ENCODE peak calls at places on chromosome 9, in nine cellular contexts. H is H7; Z is endothelial cell; L is HuH-7; R is KBM-7; G is left colon; K is mesothelial cell of epicardium; B is stimulated activated CD4-positive, alpha-beta T cell treated with anti-CD3 and anti-CD28 coated beads, Interleukin-2, amount 100 ng/mL, for 48 hours; X is hippocampal formation. T is an unnamed sample.

GRCh38 chr9:133619791-133620190 is 10.6 kb upstream of the FAM163B start:
- DNase-seq in L (no peak), Z (no peak), B (peak), R (peak), K (no peak), G (no peak), H (no peak), X (no peak), T (peak)

GRCh38 chr9:14272924-14273528 is 40.9 kb downstream of the NFIB start:
- DNase-seq in L (no peak), X (peak), G (no peak), H (no peak), B (no peak), K (no peak), R (no peak), Z (no peak), T (no peak)

GRCh38 chr9:36803951-36804350 is 230.1 kb downstream of the PAX5 start:
- DNase-seq in B (no peak), X (no peak), K (no peak), H (no peak), R (no peak), L (no peak), Z (no peak), G (no peak), T (no peak)

GRCh38 chr9:130996205-130996604 is 12.8 kb upstream of the LAMC3 start:
- DNase-seq in K (no peak), G (no peak), L (no peak), B (no peak), Z (no peak), X (no peak), R (no peak), H (no peak), T (no peak)

GRCh38 chr9:37104183-37104889 is 16.0 kb upstream of the ZCCHC7 start:
- DNase-seq in L (no peak), B (no peak), R (no peak), K (no peak), G (no peak), H (no peak), X (no peak), Z (no peak), T (no peak)

GRCh38 chr9:29691758-29692407 is 2118.6 kb upstream of the C9orf72 start:
- DNase-seq in X (no peak), K (no peak), R (peak), Z (peak), G (no peak), H (peak), B (no peak), L (peak), T (no peak)

GRCh38 chr9:98328141-98328540 is 72.7 kb upstream of the TBC1D2 start:
- DNase-seq in K (no peak), R (no peak), B (no peak), G (no peak), X (no peak), L (no peak), H (no peak), Z (no peak), T (no peak)

GRCh38 chr9:134296301-134297081 is 29.8 kb upstream of the RXRA start:
- DNase-seq in Z (no peak), G (no peak), H (peak), X (no peak), L (no peak), K (no peak), R (no peak), B (no peak), T (no peak)

GRCh38 chr9:72204062-72204461 is 54.8 kb downstream of the GDA start:
- DNase-seq in B (no peak), G (no peak), H (no peak), K (no peak), Z (no peak), L (no peak), R (no peak), X (no peak), T (no peak)

GRCh38 chr9:138103824-138104206 is 226.2 kb downstream of the CACNA1B start:
- DNase-seq in K (no peak), R (no peak), L (no peak), Z (no peak), B (no peak), H (peak), X (no peak), G (no peak), T (no peak)

GRCh38 chr9:105114956-105115728 is 129.3 kb upstream of the SLC44A1 start:
- DNase-seq in G (peak), B (no peak), Z (no peak), K (no peak), H (no peak), L (no peak), X (no peak), R (peak), T (peak)

GRCh38 chr9:14692918-14693861 is at the start of gene ZDHHC21:
- DNase-seq in L (peak), K (peak), G (peak), H (peak), R (peak), B (peak), X (no peak), Z (peak), T (peak)

GRCh38 chr9:34233691-34234090 is 54.8 kb downstream of the UBAP1 start:
- DNase-seq in L (no peak), Z (no peak), R (no peak), B (no peak), G (no peak), X (no peak), K (no peak), H (no peak), T (no peak)

GRCh38 chr9:79976501-79977444 is 405.0 kb downstream of the TLE4 start:
- DNase-seq in G (no peak), B (no peak), L (no peak), X (no peak), K (no peak), H (no peak), Z (no peak), R (no peak), T (no peak)

GRCh38 chr9:125593581-125593980 is 113.4 kb downstream of the MAPKAP1 start:
- DNase-seq in X (no peak), B (no peak), G (no peak), R (peak), H (no peak), L (no peak), Z (no peak), K (no peak), T (no peak)

GRCh38 chr9:101495810-101496209 is 37.8 kb upstream of the RNF20 start:
- DNase-seq in R (peak), G (no peak), Z (no peak), K (no peak), B (no peak), L (no peak), H (no peak), X (no peak), T (no peak)

GRCh38 chr9:71754151-71754550 is 14.2 kb downstream of the CEMIP2 start:
- DNase-seq in R (no peak), K (no peak), B (no peak), L (no peak), G (no peak), X (no peak), H (no peak), Z (no peak), T (no peak)

GRCh38 chr9:77997611-77998349 is 33.8 kb downstream of the GNAQ start:
- DNase-seq in Z (no peak), H (no peak), G (no peak), B (no peak), K (no peak), X (no peak), R (no peak), L (no peak), T (no peak)

GRCh38 chr9:34675048-34675714 is 12.7 kb upstream of the CCL27 start:
- DNase-seq in K (peak), Z (peak), B (peak), H (peak), G (peak), X (peak), R (peak), L (peak), T (peak)

GRCh38 chr9:127537014-127537413 is 75.1 kb upstream of the STXBP1 start:
- DNase-seq in K (no peak), H (peak), L (no peak), Z (no peak), X (no peak), B (no peak), R (no peak), G (no peak), T (no peak)

GRCh38 chr9:3479516-3480352 is 46.1 kb downstream of the RFX3 start:
- DNase-seq in G (no peak), X (no peak), K (no peak), L (no peak), H (no peak), Z (no peak), B (no peak), R (no peak), T (no peak)

GRCh38 chr9:127106493-127106855 is 16.0 kb downstream of the ANGPTL2 start:
- DNase-seq in B (no peak), K (no peak), Z (no peak), R (no peak), H (no peak), G (no peak), X (no peak), L (no peak), T (no peak)

GRCh38 chr9:111613436-111614040 is 14.1 kb upstream of the PTGR1 start:
- DNase-seq in X (no peak), K (no peak), L (peak), B (no peak), R (no peak), Z (no peak), G (no peak), H (no peak), T (no peak)

GRCh38 chr9:124210697-124211096 is 47.1 kb upstream of the NEK6 start:
- DNase-seq in K (no peak), R (no peak), L (no peak), Z (no peak), G (no peak), H (no peak), X (no peak), B (no peak), T (no peak)

GRCh38 chr9:120937596-120937995 is 11.0 kb upstream of the TRAF1 start:
- DNase-seq in B (no peak), R (no peak), L (no peak), Z (no peak), K (no peak), X (no peak), G (no peak), H (no peak), T (no peak)

GRCh38 chr9:74447451-74448193 is 49.5 kb upstream of the RORB start:
- DNase-seq in K (no peak), X (no peak), R (no peak), G (no peak), B (no peak), H (no peak), Z (no peak), L (no peak), T (no peak)

GRCh38 chr9:128124873-128125574 is 2.5 kb downstream of the PTGES2 start:
- DNase-seq in R (peak), X (peak), Z (peak), G (peak), K (peak), H (peak), L (peak), B (no peak), T (no peak)

T was measured in ureter.